ENCODE peak calls at places on chromosome 6, in seven cellular contexts. One of them, this sample, is unnamed.

GRCh38 chr6:37535701-37536461 is 36.2 kb upstream of the CCDC167 start:
- DNase-seq in right cardiac atrium: no peak
- DNase-seq in CD8-positive, alpha-beta memory T cell: no peak
- DNase-seq in Caco-2: no peak
- DNase-seq in ascending aorta: no peak
- DNase-seq in upper lobe of left lung: peak
- DNase-seq in foreskin fibroblast: no peak
- DNase-seq in this sample: no peak

GRCh38 chr6:6320901-6321300 is 439 bp upstream of the F13A1 start:
- DNase-seq in upper lobe of left lung: no peak
- DNase-seq in right cardiac atrium: no peak
- DNase-seq in CD8-positive, alpha-beta memory T cell: no peak
- DNase-seq in Caco-2: no peak
- DNase-seq in foreskin fibroblast: no peak
- DNase-seq in ascending aorta: no peak
- DNase-seq in this sample: no peak

GRCh38 chr6:797479-798077 is 104.6 kb upstream of the EXOC2 start:
- DNase-seq in ascending aorta: no peak
- DNase-seq in CD8-positive, alpha-beta memory T cell: peak
- DNase-seq in Caco-2: no peak
- DNase-seq in right cardiac atrium: peak
- DNase-seq in foreskin fibroblast: peak
- DNase-seq in upper lobe of left lung: no peak
- DNase-seq in this sample: no peak

GRCh38 chr6:31940256-31940664 is 5.6 kb upstream of the CFB start:
- DNase-seq in ascending aorta: no peak
- DNase-seq in CD8-positive, alpha-beta memory T cell: no peak
- DNase-seq in upper lobe of left lung: no peak
- DNase-seq in Caco-2: peak
- DNase-seq in right cardiac atrium: no peak
- DNase-seq in foreskin fibroblast: peak
- DNase-seq in this sample: no peak

GRCh38 chr6:43509984-43510826 is at the start of gene LRRC73:
- DNase-seq in ascending aorta: peak
- DNase-seq in foreskin fibroblast: peak
- DNase-seq in upper lobe of left lung: peak
- DNase-seq in right cardiac atrium: peak
- DNase-seq in Caco-2: peak
- DNase-seq in CD8-positive, alpha-beta memory T cell: peak
- DNase-seq in this sample: no peak

GRCh38 chr6:122772724-122773123 is 6.8 kb upstream of the FABP7 start:
- DNase-seq in CD8-positive, alpha-beta memory T cell: no peak
- DNase-seq in right cardiac atrium: no peak
- DNase-seq in ascending aorta: no peak
- DNase-seq in Caco-2: peak
- DNase-seq in foreskin fibroblast: no peak
- DNase-seq in upper lobe of left lung: no peak
- DNase-seq in this sample: no peak

GRCh38 chr6:13288969-13289391 is 39.4 kb downstream of the TBC1D7 start:
- DNase-seq in Caco-2: no peak
- DNase-seq in ascending aorta: no peak
- DNase-seq in foreskin fibroblast: no peak
- DNase-seq in upper lobe of left lung: no peak
- DNase-seq in CD8-positive, alpha-beta memory T cell: no peak
- DNase-seq in right cardiac atrium: no peak
- DNase-seq in this sample: no peak

GRCh38 chr6:31378721-31379103 is 21.7 kb upstream of the HLA-B start:
- DNase-seq in foreskin fibroblast: no peak
- DNase-seq in upper lobe of left lung: peak
- DNase-seq in right cardiac atrium: no peak
- DNase-seq in Caco-2: no peak
- DNase-seq in ascending aorta: no peak
- DNase-seq in CD8-positive, alpha-beta memory T cell: no peak
- DNase-seq in this sample: no peak

GRCh38 chr6:7973603-7974002 is 63.0 kb upstream of the TXNDC5 start:
- DNase-seq in foreskin fibroblast: no peak
- DNase-seq in right cardiac atrium: no peak
- DNase-seq in Caco-2: no peak
- DNase-seq in upper lobe of left lung: no peak
- DNase-seq in CD8-positive, alpha-beta memory T cell: no peak
- DNase-seq in ascending aorta: no peak
- DNase-seq in this sample: no peak

GRCh38 chr6:15629487-15629886 is 33.3 kb downstream of the DTNBP1 start:
- DNase-seq in upper lobe of left lung: no peak
- DNase-seq in Caco-2: no peak
- DNase-seq in foreskin fibroblast: no peak
- DNase-seq in right cardiac atrium: no peak
- DNase-seq in ascending aorta: no peak
- DNase-seq in CD8-positive, alpha-beta memory T cell: no peak
- DNase-seq in this sample: no peak

GRCh38 chr6:90425161-90425641 is 128.6 kb upstream of the BACH2 start:
- DNase-seq in foreskin fibroblast: no peak
- DNase-seq in CD8-positive, alpha-beta memory T cell: no peak
- DNase-seq in upper lobe of left lung: no peak
- DNase-seq in ascending aorta: no peak
- DNase-seq in right cardiac atrium: no peak
- DNase-seq in Caco-2: no peak
- DNase-seq in this sample: no peak

GRCh38 chr6:36746251-36746650 is 48.6 kb downstream of the RAB44 start:
- DNase-seq in upper lobe of left lung: no peak
- DNase-seq in CD8-positive, alpha-beta memory T cell: no peak
- DNase-seq in Caco-2: no peak
- DNase-seq in foreskin fibroblast: no peak
- DNase-seq in right cardiac atrium: no peak
- DNase-seq in ascending aorta: no peak
- DNase-seq in this sample: no peak

GRCh38 chr6:39029156-39030011 is 19.2 kb upstream of the GLP1R start:
- DNase-seq in right cardiac atrium: no peak
- DNase-seq in upper lobe of left lung: no peak
- DNase-seq in Caco-2: peak
- DNase-seq in foreskin fibroblast: no peak
- DNase-seq in CD8-positive, alpha-beta memory T cell: no peak
- DNase-seq in ascending aorta: no peak
- DNase-seq in this sample: no peak

GRCh38 chr6:16741112-16742016 is 19.9 kb downstream of the ATXN1 start:
- DNase-seq in foreskin fibroblast: peak
- DNase-seq in upper lobe of left lung: no peak
- DNase-seq in CD8-positive, alpha-beta memory T cell: no peak
- DNase-seq in Caco-2: no peak
- DNase-seq in right cardiac atrium: no peak
- DNase-seq in ascending aorta: no peak
- DNase-seq in this sample: no peak

GRCh38 chr6:14781707-14782306 is 464.1 kb upstream of the JARID2 start:
- DNase-seq in right cardiac atrium: no peak
- DNase-seq in foreskin fibroblast: no peak
- DNase-seq in Caco-2: no peak
- DNase-seq in ascending aorta: no peak
- DNase-seq in upper lobe of left lung: no peak
- DNase-seq in CD8-positive, alpha-beta memory T cell: no peak
- DNase-seq in this sample: no peak

GRCh38 chr6:87968435-87969278 is 79.0 kb upstream of the SPACA1 start:
- DNase-seq in right cardiac atrium: no peak
- DNase-seq in ascending aorta: no peak
- DNase-seq in Caco-2: no peak
- DNase-seq in CD8-positive, alpha-beta memory T cell: peak
- DNase-seq in upper lobe of left lung: no peak
- DNase-seq in foreskin fibroblast: no peak
- DNase-seq in this sample: no peak

GRCh38 chr6:73556796-73557195 is 36.0 kb upstream of the EEF1A1 start:
- DNase-seq in Caco-2: no peak
- DNase-seq in right cardiac atrium: no peak
- DNase-seq in foreskin fibroblast: no peak
- DNase-seq in CD8-positive, alpha-beta memory T cell: no peak
- DNase-seq in upper lobe of left lung: no peak
- DNase-seq in ascending aorta: no peak
- DNase-seq in this sample: no peak

GRCh38 chr6:18343741-18344140 is 43.4 kb upstream of the RNF144B start:
- DNase-seq in Caco-2: no peak
- DNase-seq in upper lobe of left lung: no peak
- DNase-seq in ascending aorta: no peak
- DNase-seq in foreskin fibroblast: peak
- DNase-seq in CD8-positive, alpha-beta memory T cell: no peak
- DNase-seq in right cardiac atrium: no peak
- DNase-seq in this sample: no peak

GRCh38 chr6:82712826-82713225 is 349.2 kb downstream of the TPBG start:
- DNase-seq in right cardiac atrium: no peak
- DNase-seq in upper lobe of left lung: no peak
- DNase-seq in CD8-positive, alpha-beta memory T cell: no peak
- DNase-seq in ascending aorta: no peak
- DNase-seq in Caco-2: no peak
- DNase-seq in foreskin fibroblast: no peak
- DNase-seq in this sample: no peak

GRCh38 chr6:106630366-106630765 is 988 bp downstream of the QRSL1 start:
- DNase-seq in ascending aorta: no peak
- DNase-seq in foreskin fibroblast: no peak
- DNase-seq in upper lobe of left lung: no peak
- DNase-seq in right cardiac atrium: no peak
- DNase-seq in CD8-positive, alpha-beta memory T cell: no peak
- DNase-seq in Caco-2: no peak
- DNase-seq in this sample: no peak

DNA sequence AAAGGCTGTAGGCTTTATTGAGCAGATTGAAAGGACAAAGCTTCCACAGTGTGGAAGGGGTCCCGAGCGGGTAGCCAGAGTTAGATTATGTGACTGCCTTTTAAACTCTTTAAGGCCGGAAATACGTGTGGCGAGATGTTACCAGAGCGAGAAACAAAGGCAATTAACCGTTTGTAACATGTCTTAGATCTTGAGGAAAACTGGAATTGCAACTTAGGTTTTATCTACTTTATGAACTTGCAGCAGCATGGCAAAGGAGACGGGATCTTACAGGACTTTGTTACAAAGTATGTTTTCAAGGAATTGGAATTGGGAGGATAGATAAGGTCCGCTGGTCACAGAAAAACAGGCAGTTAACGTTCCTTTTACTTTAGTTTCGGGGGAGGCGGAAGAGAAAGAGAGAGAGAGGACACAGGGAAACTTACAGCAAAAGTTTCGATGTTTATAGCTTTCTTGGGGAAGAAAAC is 594.7 kb upstream of the ADGRB3 start:
- DNase-seq in upper lobe of left lung: no peak
- DNase-seq in ascending aorta: no peak
- DNase-seq in foreskin fibroblast: no peak
- DNase-seq in CD8-positive, alpha-beta memory T cell: no peak
- DNase-seq in right cardiac atrium: no peak
- DNase-seq in Caco-2: no peak
- DNase-seq in this sample: no peak
- H3K4me3 ChIP-seq in upper lobe of left lung: no peak
- H3K4me3 ChIP-seq in ascending aorta: peak
- H3K4me3 ChIP-seq in foreskin fibroblast: no peak
- H3K4me3 ChIP-seq in CD8-positive, alpha-beta memory T cell: no peak
- H3K4me3 ChIP-seq in right cardiac atrium: peak
- H3K4me3 ChIP-seq in Caco-2: no peak
- H3K4me3 ChIP-seq in this sample: no peak

DNA sequence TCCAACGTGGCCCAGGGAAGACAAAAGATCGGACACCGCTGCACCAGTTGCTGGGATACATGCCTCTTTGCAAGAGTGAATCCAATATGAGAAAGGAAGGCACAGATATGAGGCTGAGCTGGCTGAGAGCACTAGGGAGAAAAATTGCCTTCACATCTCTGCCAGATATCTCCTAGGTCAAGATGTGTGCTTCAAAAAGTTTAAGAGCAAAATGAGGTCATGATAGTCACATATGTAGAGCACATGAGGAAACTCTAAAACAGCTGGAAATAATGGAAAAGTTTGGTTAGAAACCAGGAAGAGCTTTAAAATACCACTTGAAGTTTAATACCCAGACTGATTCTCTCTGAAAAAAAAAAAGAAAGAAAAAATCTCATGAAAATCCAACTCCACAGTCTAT is 41.7 kb downstream of the OR2B2 start:
- DNase-seq in upper lobe of left lung: no peak
- DNase-seq in foreskin fibroblast: no peak
- DNase-seq in right cardiac atrium: no peak
- DNase-seq in CD8-positive, alpha-beta memory T cell: no peak
- DNase-seq in Caco-2: no peak
- DNase-seq in ascending aorta: no peak
- DNase-seq in this sample: no peak
- H3K4me3 ChIP-seq in upper lobe of left lung: no peak
- H3K4me3 ChIP-seq in foreskin fibroblast: no peak
- H3K4me3 ChIP-seq in right cardiac atrium: no peak
- H3K4me3 ChIP-seq in CD8-positive, alpha-beta memory T cell: no peak
- H3K4me3 ChIP-seq in Caco-2: no peak
- H3K4me3 ChIP-seq in ascending aorta: no peak
- H3K4me3 ChIP-seq in this sample: no peak

DNA sequence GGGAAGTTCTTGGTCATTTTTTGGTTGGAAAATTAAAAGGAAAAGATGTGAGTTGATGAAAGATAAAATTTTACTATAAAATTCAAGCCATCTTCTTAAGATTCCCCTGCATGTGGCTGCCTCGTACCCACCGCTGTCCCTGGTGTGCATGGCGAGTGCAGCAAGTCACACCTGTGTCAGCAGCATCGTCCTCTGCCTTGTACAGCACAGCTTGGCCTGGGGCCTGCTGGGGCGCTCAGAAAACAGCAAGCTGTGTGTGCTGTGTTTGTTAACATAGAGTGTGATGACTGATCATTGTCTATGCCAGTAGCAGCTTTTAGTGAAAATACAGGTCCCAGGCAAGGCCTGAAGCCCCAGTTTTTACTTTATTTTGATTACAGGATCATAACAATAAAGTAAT is 56.7 kb downstream of the FAM120B start:
- DNase-seq in Caco-2: no peak
- DNase-seq in foreskin fibroblast: no peak
- DNase-seq in ascending aorta: no peak
- DNase-seq in right cardiac atrium: no peak
- DNase-seq in upper lobe of left lung: peak
- DNase-seq in CD8-positive, alpha-beta memory T cell: no peak
- DNase-seq in this sample: no peak
- H3K4me3 ChIP-seq in Caco-2: no peak
- H3K4me3 ChIP-seq in foreskin fibroblast: no peak
- H3K4me3 ChIP-seq in ascending aorta: no peak
- H3K4me3 ChIP-seq in right cardiac atrium: no peak
- H3K4me3 ChIP-seq in upper lobe of left lung: no peak
- H3K4me3 ChIP-seq in CD8-positive, alpha-beta memory T cell: no peak
- H3K4me3 ChIP-seq in this sample: no peak

GRCh38 chr6:147508073-147508870 is at the start of gene SAMD5:
- DNase-seq in ascending aorta: peak
- DNase-seq in CD8-positive, alpha-beta memory T cell: no peak
- DNase-seq in Caco-2: peak
- DNase-seq in foreskin fibroblast: peak
- DNase-seq in upper lobe of left lung: peak
- DNase-seq in right cardiac atrium: peak
- DNase-seq in this sample: peak

GRCh38 chr6:147509900-147510299 is 1.4 kb downstream of the SAMD5 start:
- DNase-seq in Caco-2: peak
- DNase-seq in CD8-positive, alpha-beta memory T cell: no peak
- DNase-seq in foreskin fibroblast: no peak
- DNase-seq in right cardiac atrium: no peak
- DNase-seq in upper lobe of left lung: no peak
- DNase-seq in ascending aorta: no peak
- DNase-seq in this sample: no peak

GRCh38 chr6:147508871-147509608 is 550 bp downstream of the SAMD5 start:
- DNase-seq in foreskin fibroblast: no peak
- DNase-seq in ascending aorta: no peak
- DNase-seq in CD8-positive, alpha-beta memory T cell: no peak
- DNase-seq in Caco-2: no peak
- DNase-seq in right cardiac atrium: peak
- DNase-seq in upper lobe of left lung: peak
- DNase-seq in this sample: no peak

GRCh38 chr6:147507162-147508072 is 1.1 kb upstream of the SAMD5 start:
- DNase-seq in foreskin fibroblast: peak
- DNase-seq in Caco-2: no peak
- DNase-seq in ascending aorta: no peak
- DNase-seq in right cardiac atrium: peak
- DNase-seq in CD8-positive, alpha-beta memory T cell: no peak
- DNase-seq in upper lobe of left lung: no peak
- DNase-seq in this sample: no peak

GRCh38 chr6:147510949-147511590 is 2.6 kb downstream of the SAMD5 start:
- DNase-seq in right cardiac atrium: no peak
- DNase-seq in CD8-positive, alpha-beta memory T cell: no peak
- DNase-seq in foreskin fibroblast: no peak
- DNase-seq in ascending aorta: no peak
- DNase-seq in Caco-2: no peak
- DNase-seq in upper lobe of left lung: no peak
- DNase-seq in this sample: no peak
- H3K4me3 ChIP-seq in right cardiac atrium: no peak
- H3K4me3 ChIP-seq in CD8-positive, alpha-beta memory T cell: no peak
- H3K4me3 ChIP-seq in foreskin fibroblast: no peak
- H3K4me3 ChIP-seq in ascending aorta: no peak
- H3K4me3 ChIP-seq in Caco-2: no peak
- H3K4me3 ChIP-seq in upper lobe of left lung: peak
- H3K4me3 ChIP-seq in this sample: no peak

This sample was measured in RWPE2.